ENCODE peak calls at places on chromosomes 6 and 20, in five cellular contexts. One of them, this sample, is unnamed.

GRCh38 chr6:44315506-44315905 is 2.4 kb upstream of the AARS2 start:
- DNase-seq in A549: no peak
- DNase-seq in HCT116: no peak
- DNase-seq in IMR-90: no peak
- DNase-seq in GM12878: no peak
- DNase-seq in this sample: no peak

GRCh38 chr6:170461556-170462365 is 91.3 kb downstream of the PSMB1 start:
- DNase-seq in A549: no peak
- DNase-seq in HCT116: no peak
- DNase-seq in IMR-90: no peak
- DNase-seq in GM12878: no peak
- DNase-seq in this sample: no peak

GRCh38 chr6:150293423-150294280 is 75.2 kb upstream of the IYD start:
- DNase-seq in A549: no peak
- DNase-seq in HCT116: peak; percentile 46
- DNase-seq in IMR-90: peak; percentile 74
- DNase-seq in GM12878: no peak
- DNase-seq in this sample: peak; percentile 48

GRCh38 chr6:131383421-131384411 is 189.3 kb upstream of the ARG1 start:
- DNase-seq in A549: no peak
- DNase-seq in HCT116: no peak
- DNase-seq in IMR-90: no peak
- DNase-seq in GM12878: no peak
- DNase-seq in this sample: no peak

GRCh38 chr6:93420163-93420806 is 926 bp upstream of the EPHA7 start:
- DNase-seq in A549: no peak
- DNase-seq in HCT116: no peak
- DNase-seq in IMR-90: no peak
- DNase-seq in GM12878: no peak
- DNase-seq in this sample: no peak

GRCh38 chr6:152642578-152643375 is 5.6 kb upstream of the SYNE1 start:
- DNase-seq in A549: peak; percentile 18
- DNase-seq in HCT116: peak; percentile 53
- DNase-seq in IMR-90: peak; percentile 55
- DNase-seq in GM12878: no peak
- DNase-seq in this sample: no peak

GRCh38 chr20:40251284-40251932 is 437.6 kb downstream of the MAFB start:
- DNase-seq in A549: peak; percentile 4
- DNase-seq in HCT116: peak; percentile 37
- DNase-seq in IMR-90: peak; percentile 15
- DNase-seq in GM12878: no peak
- DNase-seq in this sample: peak; percentile 8

GRCh38 chr6:170273191-170273590 is 17.7 kb downstream of the DLL1 start:
- DNase-seq in A549: no peak
- DNase-seq in HCT116: no peak
- DNase-seq in IMR-90: no peak
- DNase-seq in GM12878: no peak
- DNase-seq in this sample: no peak

GRCh38 chr6:20479075-20479871 is 55.0 kb upstream of the CDKAL1 start:
- DNase-seq in A549: no peak
- DNase-seq in HCT116: no peak
- DNase-seq in IMR-90: no peak
- DNase-seq in GM12878: no peak
- DNase-seq in this sample: no peak

GRCh38 chr6:87791982-87792381 is 89.9 kb upstream of the AKIRIN2 start:
- DNase-seq in A549: no peak
- DNase-seq in HCT116: no peak
- DNase-seq in IMR-90: no peak
- DNase-seq in GM12878: no peak
- DNase-seq in this sample: no peak
- TF ChIP-seq CEBPB in A549: no peak
- TF ChIP-seq CEBPB in HCT116: no peak
- TF ChIP-seq CEBPB in IMR-90: no peak
- TF ChIP-seq CEBPB in GM12878: no peak
- TF ChIP-seq CEBPB in this sample: no peak

DNA sequence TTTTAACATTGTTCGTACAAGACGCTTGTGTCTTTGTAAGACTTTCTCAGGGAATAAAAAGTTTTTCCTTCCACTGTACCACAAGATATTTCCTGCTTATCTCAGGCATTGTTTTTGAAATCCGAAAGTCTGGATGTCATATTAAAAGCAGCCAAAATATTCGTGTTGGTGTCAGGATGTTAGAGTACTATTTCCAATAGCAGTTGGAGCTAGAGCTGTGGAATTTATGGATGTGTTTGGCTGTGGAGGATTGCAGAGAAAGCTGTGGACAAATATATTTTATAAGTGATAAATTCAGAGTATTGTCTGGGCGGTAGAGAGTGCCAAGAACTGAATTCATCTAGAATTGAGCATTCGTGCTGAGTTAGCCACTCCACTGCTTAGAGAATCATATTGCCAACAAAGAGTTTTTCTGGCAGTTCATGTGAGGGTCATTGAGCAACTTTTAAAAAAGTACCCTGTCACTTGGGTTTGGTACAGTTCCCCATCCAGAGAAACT is 57.7 kb downstream of the ZDHHC14 start:
- DNase-seq in A549: no peak
- DNase-seq in HCT116: no peak
- DNase-seq in IMR-90: peak; percentile 11
- DNase-seq in GM12878: no peak
- DNase-seq in this sample: no peak
- TF ChIP-seq CEBPB in A549: no peak
- TF ChIP-seq CEBPB in HCT116: no peak
- TF ChIP-seq CEBPB in IMR-90: no peak
- TF ChIP-seq CEBPB in GM12878: no peak
- TF ChIP-seq CEBPB in this sample: no peak

GRCh38 chr6:119348308-119349040 is 1.1 kb downstream of the MAN1A1 start:
- DNase-seq in A549: no peak
- DNase-seq in HCT116: no peak
- DNase-seq in IMR-90: peak; percentile 29
- DNase-seq in GM12878: no peak
- DNase-seq in this sample: peak; percentile 43

GRCh38 chr6:119349041-119349340 is 570 bp downstream of the MAN1A1 start:
- DNase-seq in A549: no peak
- DNase-seq in HCT116: no peak
- DNase-seq in IMR-90: no peak
- DNase-seq in GM12878: no peak
- DNase-seq in this sample: no peak

GRCh38 chr6:119351005-119351394 is 1.4 kb upstream of the MAN1A1 start:
- DNase-seq in A549: no peak
- DNase-seq in HCT116: peak; percentile 22
- DNase-seq in IMR-90: peak; percentile 63
- DNase-seq in GM12878: no peak
- DNase-seq in this sample: peak; percentile 22

GRCh38 chr6:119349341-119350201 is at the start of gene MAN1A1:
- DNase-seq in A549: peak; percentile 62
- DNase-seq in HCT116: peak; percentile 56
- DNase-seq in IMR-90: peak; percentile 66
- DNase-seq in GM12878: no peak
- DNase-seq in this sample: peak; percentile 96

GRCh38 chr6:119350202-119351004 is 842 bp upstream of the MAN1A1 start:
- DNase-seq in A549: no peak
- DNase-seq in HCT116: peak; percentile 48
- DNase-seq in IMR-90: peak; percentile 67
- DNase-seq in GM12878: no peak
- DNase-seq in this sample: no peak
- TF ChIP-seq CEBPB in A549: no peak
- TF ChIP-seq CEBPB in HCT116: peak; percentile 33
- TF ChIP-seq CEBPB in IMR-90: peak; percentile 60
- TF ChIP-seq CEBPB in GM12878: no peak
- TF ChIP-seq CEBPB in this sample: peak; percentile 87

GRCh38 chr6:46848684-46849360 is 55.6 kb downstream of the MEP1A start:
- DNase-seq in A549: peak; percentile 29
- DNase-seq in HCT116: peak; percentile 53
- DNase-seq in IMR-90: peak; percentile 55
- DNase-seq in GM12878: no peak
- DNase-seq in this sample: peak; percentile 87
- TF ChIP-seq CEBPB in A549: no peak
- TF ChIP-seq CEBPB in HCT116: no peak
- TF ChIP-seq CEBPB in IMR-90: no peak
- TF ChIP-seq CEBPB in GM12878: no peak
- TF ChIP-seq CEBPB in this sample: no peak

GRCh38 chr6:160917581-160917980 is 74.0 kb upstream of the MAP3K4 start:
- DNase-seq in A549: no peak
- DNase-seq in HCT116: no peak
- DNase-seq in IMR-90: no peak
- DNase-seq in GM12878: no peak
- DNase-seq in this sample: no peak
- TF ChIP-seq CEBPB in A549: no peak
- TF ChIP-seq CEBPB in HCT116: no peak
- TF ChIP-seq CEBPB in IMR-90: no peak
- TF ChIP-seq CEBPB in GM12878: no peak
- TF ChIP-seq CEBPB in this sample: no peak

GRCh38 chr20:48831702-48832422 is 4.1 kb upstream of the PREX1 start:
- DNase-seq in A549: peak; percentile 73
- DNase-seq in HCT116: no peak
- DNase-seq in IMR-90: peak; percentile 39
- DNase-seq in GM12878: no peak
- DNase-seq in this sample: peak; percentile 40
- TF ChIP-seq CEBPB in A549: no peak
- TF ChIP-seq CEBPB in HCT116: no peak
- TF ChIP-seq CEBPB in IMR-90: no peak
- TF ChIP-seq CEBPB in GM12878: no peak
- TF ChIP-seq CEBPB in this sample: no peak

DNA sequence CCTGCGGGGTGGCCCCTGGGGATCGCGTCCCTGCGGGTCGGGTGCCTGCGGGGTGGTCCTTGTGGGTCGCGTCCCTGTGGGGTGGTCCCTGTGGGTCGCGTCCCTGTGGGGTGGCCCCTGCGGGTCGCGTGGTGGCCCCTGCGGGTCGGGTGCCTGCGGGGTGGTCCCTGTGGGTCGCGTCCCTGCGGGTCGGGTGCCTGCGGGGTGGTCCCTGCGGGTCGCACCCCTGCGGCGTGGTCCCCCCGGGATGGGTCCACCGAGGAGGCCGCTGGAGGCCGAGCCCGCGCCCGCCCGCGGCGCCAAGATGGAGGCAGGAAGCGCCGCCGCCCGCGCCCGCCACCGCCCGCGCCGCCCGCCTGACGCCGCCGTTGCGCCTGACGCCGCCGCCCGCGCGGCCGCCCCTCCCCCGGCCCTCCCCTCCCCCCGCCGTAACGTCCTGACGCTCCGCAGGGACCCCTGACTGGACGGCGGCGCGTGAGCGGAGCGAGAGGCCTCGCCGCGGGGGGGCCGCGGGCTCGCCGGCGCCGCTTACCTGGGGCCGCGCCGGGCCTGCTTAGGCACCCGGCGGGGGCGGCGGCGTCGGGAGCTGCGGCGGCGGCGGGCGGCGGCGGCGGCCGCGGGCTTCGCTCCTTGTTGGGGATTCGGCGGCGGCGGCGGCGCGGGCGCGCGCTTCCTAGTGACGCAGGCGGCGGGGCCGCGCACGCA is at the start of gene GMEB2:
- DNase-seq in A549: peak; percentile 67
- DNase-seq in HCT116: peak; percentile 21
- DNase-seq in IMR-90: no peak
- DNase-seq in GM12878: no peak
- DNase-seq in this sample: peak; percentile 90
- TF ChIP-seq CEBPB in A549: no peak
- TF ChIP-seq CEBPB in HCT116: no peak
- TF ChIP-seq CEBPB in IMR-90: no peak
- TF ChIP-seq CEBPB in GM12878: no peak
- TF ChIP-seq CEBPB in this sample: no peak

DNA sequence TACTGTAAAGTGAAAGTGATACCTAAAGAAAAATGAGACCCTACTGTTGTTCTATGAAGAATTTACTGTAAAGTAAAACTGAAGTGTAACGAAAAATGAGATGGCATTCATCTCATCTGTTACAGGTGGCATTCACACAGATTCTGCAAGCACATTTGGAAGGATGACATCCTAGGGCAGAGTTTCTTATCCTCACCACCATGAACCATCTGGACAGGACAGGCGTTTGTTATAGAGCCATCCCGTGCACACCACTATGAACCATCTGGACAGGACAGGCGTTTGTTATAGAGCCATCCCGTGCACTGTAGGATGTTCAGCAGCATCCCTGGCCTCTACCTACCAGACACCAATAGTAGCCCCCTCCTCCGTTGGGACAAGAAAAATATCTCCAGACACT is 294.8 kb downstream of the GMDS start:
- DNase-seq in A549: no peak
- DNase-seq in HCT116: no peak
- DNase-seq in IMR-90: no peak
- DNase-seq in GM12878: no peak
- DNase-seq in this sample: no peak
- TF ChIP-seq CEBPB in A549: no peak
- TF ChIP-seq CEBPB in HCT116: no peak
- TF ChIP-seq CEBPB in IMR-90: no peak
- TF ChIP-seq CEBPB in GM12878: no peak
- TF ChIP-seq CEBPB in this sample: no peak

GRCh38 chr6:11021714-11022113 is 22.4 kb downstream of the ELOVL2 start:
- DNase-seq in A549: no peak
- DNase-seq in HCT116: no peak
- DNase-seq in IMR-90: no peak
- DNase-seq in GM12878: no peak
- DNase-seq in this sample: no peak

GRCh38 chr6:11025911-11026635 is 18.0 kb downstream of the ELOVL2 start:
- DNase-seq in A549: no peak
- DNase-seq in HCT116: no peak
- DNase-seq in IMR-90: no peak
- DNase-seq in GM12878: no peak
- DNase-seq in this sample: no peak

GRCh38 chr6:11021003-11021402 is 23.1 kb downstream of the ELOVL2 start:
- DNase-seq in A549: no peak
- DNase-seq in HCT116: no peak
- DNase-seq in IMR-90: no peak
- DNase-seq in GM12878: no peak
- DNase-seq in this sample: no peak

GRCh38 chr6:11025094-11025493 is 19.0 kb downstream of the ELOVL2 start:
- DNase-seq in A549: no peak
- DNase-seq in HCT116: no peak
- DNase-seq in IMR-90: no peak
- DNase-seq in GM12878: no peak
- DNase-seq in this sample: no peak

GRCh38 chr6:11023032-11023431 is 21.1 kb downstream of the ELOVL2 start:
- DNase-seq in A549: no peak
- DNase-seq in HCT116: no peak
- DNase-seq in IMR-90: no peak
- DNase-seq in GM12878: no peak
- DNase-seq in this sample: no peak
- TF ChIP-seq CEBPB in A549: no peak
- TF ChIP-seq CEBPB in HCT116: no peak
- TF ChIP-seq CEBPB in IMR-90: no peak
- TF ChIP-seq CEBPB in GM12878: no peak
- TF ChIP-seq CEBPB in this sample: no peak

GRCh38 chr6:144497650-144498049 is 212.5 kb downstream of the UTRN start:
- DNase-seq in A549: no peak
- DNase-seq in HCT116: no peak
- DNase-seq in IMR-90: peak; percentile 14
- DNase-seq in GM12878: no peak
- DNase-seq in this sample: no peak

DNA sequence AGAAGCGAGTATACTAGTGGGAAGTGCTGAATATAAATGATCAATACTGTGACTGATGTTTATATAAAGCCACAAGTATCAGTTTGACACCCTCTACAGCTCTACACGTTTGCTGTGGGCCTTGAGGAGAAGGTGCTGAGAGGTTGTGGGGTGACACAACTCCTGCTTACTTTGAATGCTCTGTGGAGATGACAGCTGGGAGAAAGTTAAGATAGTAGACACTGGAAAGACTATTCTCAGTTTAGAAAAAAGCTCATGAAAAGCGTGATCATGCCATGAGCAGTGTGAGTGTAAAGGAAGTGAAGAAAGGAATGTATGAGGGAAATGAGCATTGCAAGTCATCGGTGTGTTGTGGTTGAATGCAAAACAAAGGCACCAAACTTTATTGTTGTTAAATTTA is 215.8 kb downstream of the UTRN start:
- DNase-seq in A549: no peak
- DNase-seq in HCT116: no peak
- DNase-seq in IMR-90: no peak
- DNase-seq in GM12878: no peak
- DNase-seq in this sample: no peak
- TF ChIP-seq CEBPB in A549: no peak
- TF ChIP-seq CEBPB in HCT116: no peak
- TF ChIP-seq CEBPB in IMR-90: no peak
- TF ChIP-seq CEBPB in GM12878: no peak
- TF ChIP-seq CEBPB in this sample: no peak